ENCODE peak calls at places on chromosomes 5 and 9, in four cellular contexts. K is NCI-H345; S is cerebellum; E is stimulated activated CD8-positive, alpha-beta memory T cell treated with anti-CD3 and anti-CD28 coated beads, Interleukin-2, amount 100 ng/mL, for 48 hours. Y is an unnamed sample.

GRCh38 chr9:134695144-134695543 is 53.5 kb downstream of the COL5A1 start:
- DNase-seq in K (no peak), S (no peak), E (no peak), Y (no peak)

GRCh38 chr5:1330847-1331831 is 13.8 kb downstream of the CLPTM1L start:
- DNase-seq in K (no peak), S (no peak), E (no peak), Y (no peak)

GRCh38 chr5:106392766-106393165 is 1278.0 kb downstream of the EFNA5 start:
- DNase-seq in K (no peak), S (no peak), E (no peak), Y (no peak)

GRCh38 chr5:84383816-84384603 is 670 bp downstream of the EDIL3 start:
- DNase-seq in K (peak), S (peak), E (no peak), Y (peak)

GRCh38 chr9:17613723-17614122 is 34.9 kb downstream of the SH3GL2 start:
- DNase-seq in K (peak), S (no peak), E (no peak), Y (peak)

GRCh38 chr9:115687356-115687755 is 466.2 kb upstream of the PAPPA start:
- DNase-seq in K (no peak), S (no peak), E (no peak), Y (no peak)

GRCh38 chr9:78298046-78298511 is 1.2 kb downstream of the PSAT1 start:
- DNase-seq in K (peak), S (no peak), E (no peak), Y (peak)

GRCh38 chr9:19050637-19051591 is 1.7 kb downstream of the RRAGA start:
- DNase-seq in K (no peak), S (no peak), E (no peak), Y (peak)

GRCh38 chr5:1387059-1387755 is 42.3 kb upstream of the CLPTM1L start:
- DNase-seq in K (peak), S (no peak), E (no peak), Y (no peak)

GRCh38 chr5:60652206-60652605 is 47.8 kb downstream of the DEPDC1B start:
- DNase-seq in K (no peak), S (no peak), E (no peak), Y (no peak)

GRCh38 chr9:21781656-21782055 is 20.8 kb upstream of the MTAP start:
- DNase-seq in K (no peak), S (no peak), E (no peak), Y (no peak)

GRCh38 chr5:136035837-136036236 is 7.0 kb downstream of the TGFBI start:
- DNase-seq in K (no peak), S (no peak), E (no peak), Y (no peak)

GRCh38 chr5:5179079-5179478 is 38.9 kb downstream of the ADAMTS16 start:
- DNase-seq in K (no peak), S (no peak), E (no peak), Y (no peak)